ENCODE peak calls at places on chromosomes 3 and 15, in nine cellular contexts. J is breast epithelium, I is Peyer's patch, X is suprapubic skin, B is A549, Q is esophagus squamous epithelium, G is adrenal gland, Y is transverse colon, Z is heart left ventricle. E is an unnamed sample. For H3K4me1, the result is how much of the 10 kb centered on the place peaks cover.

GRCh38 chr3:184977796-184978195 is 165.8 kb downstream of the VPS8 start:
- DNase-seq in J (no peak), B (no peak), Y (no peak), Z (no peak), X (no peak), I (no peak), Q (no peak), G (no peak), E (no peak)

GRCh38 chr3:85594648-85595047 is 635.9 kb downstream of the CADM2 start:
- DNase-seq in Z (no peak), Y (no peak), J (no peak), X (no peak), B (no peak), I (no peak), G (no peak), Q (no peak), E (no peak)

GRCh38 chr3:115651089-115651488 is 27.8 kb downstream of the GAP43 start:
- DNase-seq in X (no peak), B (no peak), Q (no peak), J (no peak), I (no peak), Y (no peak), Z (no peak), G (no peak), E (no peak)

GRCh38 chr3:9747267-9747666 is 2.5 kb upstream of the OGG1 start:
- DNase-seq in Z (no peak), J (no peak), Y (no peak), B (no peak), I (no peak), G (no peak), X (no peak), Q (no peak), E (no peak)

GRCh38 chr15:29003446-29004233 is 117.9 kb downstream of the APBA2 start:
- DNase-seq in X (no peak), G (no peak), Z (no peak), I (no peak), Q (no peak), Y (no peak), J (no peak), B (no peak), E (peak)

GRCh38 chr3:9970020-9970652 is 16.5 kb downstream of the EMC3 start:
- DNase-seq in X (no peak), Z (no peak), Q (no peak), B (peak), G (no peak), Y (no peak), J (no peak), I (no peak), E (no peak)

GRCh38 chr3:72336821-72337479 is 511.3 kb downstream of the SHQ1 start:
- DNase-seq in Q (no peak), Z (peak), B (no peak), G (peak), J (peak), Y (peak), I (peak), X (peak), E (peak)

GRCh38 chr3:143552851-143553250 is 295.4 kb downstream of the SLC9A9 start:
- DNase-seq in Z (no peak), J (no peak), Q (no peak), I (no peak), X (no peak), B (no peak), G (no peak), Y (no peak), E (no peak)

GRCh38 chr3:86965180-86965579 is 25.8 kb downstream of the VGLL3 start:
- DNase-seq in Z (no peak), J (no peak), G (no peak), X (no peak), B (no peak), Q (no peak), Y (no peak), I (no peak), E (no peak)

GRCh38 chr3:86968224-86968932 is 22.6 kb downstream of the VGLL3 start:
- DNase-seq in X (no peak), Y (no peak), B (no peak), Q (no peak), J (no peak), G (no peak), I (no peak), Z (no peak), E (no peak)

GRCh38 chr3:86973440-86973839 is 17.5 kb downstream of the VGLL3 start:
- DNase-seq in Q (no peak), I (no peak), J (no peak), G (no peak), Z (no peak), X (no peak), B (peak), Y (no peak), E (no peak)

GRCh38 chr3:86967062-86967461 is 23.9 kb downstream of the VGLL3 start:
- DNase-seq in J (no peak), G (no peak), Q (no peak), Z (no peak), I (no peak), Y (no peak), X (no peak), B (no peak), E (no peak)

DNA sequence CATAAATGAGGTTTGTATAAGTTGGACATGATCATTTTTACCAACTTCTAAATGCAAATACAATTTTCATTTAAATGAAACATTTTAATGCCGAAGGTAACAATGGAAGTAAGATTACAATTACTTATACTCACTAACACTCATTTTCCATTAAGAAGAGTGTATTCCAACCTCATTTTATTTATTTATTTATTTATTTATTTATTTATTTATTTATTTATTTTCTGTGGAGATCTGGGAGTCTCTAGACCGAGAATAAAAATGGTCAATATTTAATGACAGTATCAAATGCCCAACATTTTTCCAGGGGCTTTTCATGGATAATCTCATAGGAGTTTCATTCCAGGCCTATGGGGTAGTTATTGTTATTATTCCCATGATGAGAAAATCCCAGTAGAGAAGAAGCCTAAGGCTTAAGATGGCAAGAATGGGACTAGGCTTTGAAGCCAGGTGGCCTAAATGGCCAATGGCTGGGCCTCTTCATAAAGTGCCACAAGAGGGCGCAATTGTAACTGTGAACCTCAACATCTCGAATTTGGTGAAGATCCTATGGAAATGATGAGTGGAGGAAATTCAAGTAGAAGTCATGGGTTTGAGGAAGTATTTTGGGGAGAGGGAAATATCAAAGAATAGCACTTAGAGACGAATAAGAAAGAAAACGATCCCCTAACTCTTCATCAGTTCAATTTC is 21.3 kb downstream of the VGLL3 start:
- DNase-seq in Z (no peak), G (no peak), J (no peak), Q (no peak), X (no peak), B (peak), I (peak), Y (no peak), E (no peak)
- H3K4me1 ChIP-seq in Z (under half), G (under half), J (under half), Q (under half), X (under half), B (under half), I (under half), Y (under half), E (under half)

DNA sequence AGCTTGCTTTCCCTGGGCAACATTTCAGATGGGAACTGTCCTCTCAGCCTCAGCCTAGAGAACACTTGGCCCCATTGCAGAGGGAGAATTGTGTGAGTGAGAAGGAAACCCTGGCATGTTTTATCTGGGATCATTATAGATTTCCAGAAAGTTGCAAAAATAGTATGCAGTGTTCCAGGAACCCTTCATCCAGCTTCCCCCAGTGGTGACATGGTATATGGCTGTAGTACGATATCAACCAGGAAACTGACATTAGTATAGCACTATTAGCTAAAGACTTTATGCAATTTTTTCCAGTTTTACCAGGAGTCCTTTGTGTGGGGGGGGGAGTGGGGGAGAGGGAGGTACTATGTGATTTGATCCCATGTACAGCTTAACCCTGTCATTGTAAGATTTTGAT is 166.2 kb upstream of the KBTBD8 start:
- DNase-seq in B (no peak), Y (no peak), I (no peak), Z (no peak), J (no peak), X (no peak), G (no peak), Q (no peak), E (no peak)
- TF ChIP-seq CTCF in B (no peak), Y (no peak), I (no peak), Z (no peak), J (no peak), X (no peak), G (no peak), Q (no peak), E (no peak)

GRCh38 chr3:66500575-66501482 is at the start of gene LRIG1:
- DNase-seq in Z (peak), Y (peak), Q (peak), I (peak), X (peak), B (peak), J (peak), G (peak), E (peak)
- TF ChIP-seq POLR2A in Z (peak), Y (peak), Q (peak), I (peak), X (no peak), B (peak), J (no peak), G (no peak), E (no peak)

GRCh38 chr3:112093180-112093522 is 7.0 kb downstream of the C3orf52 start:
- DNase-seq in X (no peak), G (no peak), Z (no peak), Q (no peak), Y (no peak), J (no peak), B (no peak), I (no peak), E (no peak)
- H3K4me1 ChIP-seq in X (under half), G (under half), Z (under half), Q (under half), Y (under half), J (under half), B (under half), I (under half), E (under half)

DNA sequence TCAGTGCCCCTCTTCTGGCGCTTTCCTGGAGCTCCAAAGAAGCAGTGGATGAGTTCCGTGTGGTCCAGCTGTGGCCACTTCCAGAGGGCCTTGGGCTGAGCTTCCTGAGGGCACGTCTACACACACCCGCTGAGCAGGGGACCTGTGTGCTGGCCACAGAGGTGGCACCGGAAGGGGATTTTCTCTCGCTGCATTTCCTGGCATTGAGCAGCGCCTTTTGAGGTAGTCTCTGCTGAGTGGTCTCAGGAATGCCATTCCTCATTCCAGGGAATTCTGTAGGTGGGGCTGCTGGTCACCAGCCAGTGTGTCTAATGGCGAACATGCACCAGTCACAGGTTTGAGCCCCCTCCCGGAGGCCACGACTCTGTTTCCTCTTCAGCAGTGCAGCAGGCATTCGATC is 48.1 kb downstream of the AMOTL2 start:
- DNase-seq in Z (no peak), X (no peak), J (no peak), Q (no peak), Y (no peak), I (no peak), G (no peak), B (no peak), E (no peak)
- TF ChIP-seq CTCF in Z (no peak), X (no peak), J (no peak), Q (no peak), Y (no peak), I (no peak), G (no peak), B (no peak), E (no peak)

GRCh38 chr15:39130556-39131379 is 450.1 kb upstream of the THBS1 start:
- DNase-seq in G (no peak), B (no peak), X (no peak), Y (no peak), J (no peak), Z (no peak), Q (no peak), I (no peak), E (no peak)
- TF ChIP-seq POLR2A in G (no peak), B (no peak), X (no peak), Y (no peak), J (no peak), Z (no peak), Q (no peak), I (no peak), E (no peak)

GRCh38 chr3:23396746-23397145 is 193.6 kb downstream of the UBE2E2 start:
- DNase-seq in Z (no peak), B (no peak), I (no peak), Y (no peak), X (no peak), G (no peak), Q (no peak), J (no peak), E (no peak)
- H3K4me1 ChIP-seq in Z (under half), B (under half), I (under half), Y (under half), X (under half), G (under half), Q (under half), J (under half), E (under half)

DNA sequence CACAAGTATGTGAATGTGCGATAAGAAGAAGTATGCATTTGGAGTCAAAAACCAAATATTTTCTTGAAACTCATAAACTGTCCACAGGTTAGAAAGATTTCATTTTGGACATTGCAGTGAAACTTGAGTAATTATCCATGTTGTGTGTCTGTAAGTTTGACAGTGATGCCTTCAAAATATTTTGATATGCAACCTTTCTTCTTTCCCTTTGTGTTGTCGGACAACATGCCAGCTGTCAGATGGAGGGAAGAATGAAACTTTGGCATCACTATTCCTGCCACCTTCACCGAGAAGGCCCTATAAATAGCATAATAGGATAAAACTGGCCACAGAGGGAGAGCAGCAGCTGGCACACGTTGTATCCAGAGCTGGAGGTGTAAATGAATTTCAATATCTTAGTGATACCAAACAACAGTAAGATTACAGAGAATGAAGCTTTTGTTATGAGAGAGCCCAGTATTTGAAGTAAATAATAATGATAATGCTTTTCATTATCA is 436.7 kb upstream of the CFAP20DC start:
- DNase-seq in G (no peak), J (no peak), Y (no peak), B (no peak), I (no peak), Z (peak), Q (no peak), X (no peak), E (no peak)
- TF ChIP-seq CTCF in G (no peak), J (no peak), Y (no peak), B (no peak), I (no peak), Z (no peak), Q (no peak), X (no peak), E (no peak)

GRCh38 chr15:74781673-74782595 is at the start of gene CSK:
- DNase-seq in J (no peak), Y (peak), Z (peak), Q (no peak), B (peak), I (peak), X (no peak), G (peak), E (peak)
- TF ChIP-seq POLR2A in J (no peak), Y (no peak), Z (no peak), Q (peak), B (peak), I (no peak), X (no peak), G (peak), E (peak)

E was measured in spleen.